ENCODE peak calls at places on chromosomes 12 and 14, in seven cellular contexts. K is M059J; I is RWPE1; V is aorta; E is effector CD4-positive, alpha-beta T cell; S is hippocampal formation; J is MV-4-11. G is an unnamed sample.

GRCh38 chr14:74747237-74747636 is 15.9 kb upstream of the YLPM1 start:
- DNase-seq in S (no peak), E (no peak), V (no peak), I (no peak), K (no peak), J (no peak), G (no peak)

GRCh38 chr14:77058785-77059184 is 30.3 kb upstream of the IRF2BPL start:
- DNase-seq in V (no peak), J (no peak), I (no peak), S (no peak), E (no peak), K (no peak), G (no peak)

GRCh38 chr12:38689704-38690103 is 215.7 kb downstream of the CPNE8 start:
- DNase-seq in E (no peak), S (no peak), I (peak; percentile 34), V (no peak), K (no peak), J (no peak), G (no peak)

GRCh38 chr12:53532026-53532425 is 24.7 kb upstream of the NPFF start:
- DNase-seq in I (no peak), K (no peak), S (no peak), V (no peak), J (no peak), E (no peak), G (no peak)

GRCh38 chr12:121061831-121062230 is 22.8 kb upstream of the OASL start:
- DNase-seq in E (no peak), K (peak; percentile 43), J (peak; percentile 33), I (no peak), V (no peak), S (peak; percentile 38), G (no peak)

GRCh38 chr12:53056296-53056695 is 6.4 kb downstream of the TNS2 start:
- DNase-seq in J (no peak), V (peak; percentile 26), K (no peak), S (no peak), I (no peak), E (no peak), G (peak; percentile 20)

GRCh38 chr12:124441443-124442190 is 125.8 kb downstream of the NCOR2 start:
- DNase-seq in E (no peak), J (peak; percentile 35), K (peak; percentile 98), V (peak; percentile 76), S (no peak), I (peak; percentile 89), G (no peak)

GRCh38 chr12:4202918-4203317 is 70.6 kb upstream of the CCND2 start:
- DNase-seq in J (no peak), V (no peak), E (no peak), K (no peak), S (no peak), I (no peak), G (no peak)

GRCh38 chr14:48936881-48937280 is 649.3 kb downstream of the RPS29 start:
- DNase-seq in J (no peak), E (no peak), V (no peak), I (no peak), K (no peak), S (no peak), G (no peak)

GRCh38 chr14:99955826-99956455 is 109.3 kb upstream of the EVL start:
- DNase-seq in J (no peak), I (no peak), S (no peak), E (no peak), V (peak; percentile 54), K (no peak), G (no peak)

GRCh38 chr14:51616724-51617409 is 34.8 kb upstream of the FRMD6 start:
- DNase-seq in J (no peak), K (peak; percentile 96), S (no peak), E (no peak), I (peak; percentile 81), V (no peak), G (no peak)

GRCh38 chr14:64971452-64971889 is 665 bp downstream of the RAB15 start:
- DNase-seq in K (no peak), J (no peak), V (no peak), S (no peak), E (no peak), I (no peak), G (peak; percentile 63)

GRCh38 chr12:62947364-62947763 is 12.4 kb upstream of the PPM1H start:
- DNase-seq in S (no peak), J (no peak), E (no peak), K (no peak), I (no peak), V (no peak), G (no peak)

GRCh38 chr12:50188280-50188781 is 21.2 kb upstream of the CERS5 start:
- DNase-seq in J (no peak), V (no peak), E (no peak), K (peak; percentile 57), S (no peak), I (no peak), G (no peak)

GRCh38 chr12:130178291-130178690 is 16.0 kb downstream of the FZD10 start:
- DNase-seq in S (no peak), K (no peak), I (no peak), E (no peak), V (no peak), J (no peak), G (no peak)

GRCh38 chr12:63419119-63419518 is 249.2 kb downstream of the DPY19L2 start:
- DNase-seq in J (no peak), K (peak; percentile 64), V (no peak), E (no peak), S (no peak), I (peak; percentile 57), G (no peak)

G was measured in upper lobe of right lung.